ENCODE peak calls at places on chromosomes 1 and 21, in nine cellular contexts. F is stimulated activated CD8-positive, alpha-beta memory T cell treated with anti-CD3 and anti-CD28 coated beads, Interleukin-2, amount 100 ng/mL, for 48 hours; H is foreskin fibroblast; Q is left ventricle myocardium superior; M is G401; O is T follicular helper cell; U is left colon; S is GM04503; A is activated naive CD8-positive, alpha-beta T cell treated with anti-CD3 and anti-CD28 coated beads, Interleukin-2, amount 50 U/mL, for 24 hours. J is an unnamed sample.

GRCh38 chr1:167772436-167772835 is 50.7 kb downstream of the MPZL1 start:
- DNase-seq in M (no peak), A (no peak), U (no peak), H (no peak), Q (no peak), F (no peak), O (no peak), S (no peak), J (no peak)

GRCh38 chr21:35423694-35424093 is 374.6 kb upstream of the RUNX1 start:
- DNase-seq in U (no peak), F (no peak), A (no peak), S (peak; percentile 49), Q (no peak), H (peak; percentile 41), M (no peak), O (no peak), J (no peak)

GRCh38 chr1:241356519-241357365 is at the start of gene RGS7:
- DNase-seq in H (peak; percentile 90), A (peak; percentile 5), U (peak; percentile 38), F (peak; percentile 1), M (peak; percentile 83), Q (peak; percentile 47), O (no peak), S (no peak), J (no peak)

GRCh38 chr21:44299458-44300261 is at the start of gene PFKL:
- DNase-seq in S (no peak), A (peak; percentile 77), U (peak; percentile 86), H (peak; percentile 82), Q (peak; percentile 86), F (peak; percentile 57), O (peak; percentile 37), M (peak; percentile 49), J (peak; percentile 31)

GRCh38 chr1:19209439-19209989 is 552 bp downstream of the UBR4 start:
- DNase-seq in A (peak; percentile 79), H (peak; percentile 76), F (peak; percentile 62), Q (no peak), O (no peak), S (no peak), U (peak; percentile 51), M (peak; percentile 19), J (peak; percentile 33)

GRCh38 chr1:103197266-103197665 is 88.9 kb upstream of the COL11A1 start:
- DNase-seq in U (no peak), F (no peak), A (no peak), H (peak; percentile 51), M (peak; percentile 68), Q (no peak), O (no peak), S (no peak), J (no peak)

GRCh38 chr1:35319988-35320713 is 51.6 kb downstream of the ZMYM4 start:
- DNase-seq in S (peak; percentile 44), U (no peak), H (peak; percentile 55), M (peak; percentile 36), O (no peak), A (no peak), F (no peak), Q (peak; percentile 41), J (no peak)

GRCh38 chr1:196400478-196401453 is 207.5 kb downstream of the KCNT2 start:
- DNase-seq in A (no peak), H (peak; percentile 67), M (no peak), S (peak; percentile 70), F (no peak), Q (no peak), U (peak; percentile 4), O (no peak), J (no peak)

GRCh38 chr1:157952601-157953000 is 40.8 kb upstream of the KIRREL1 start:
- DNase-seq in U (peak; percentile 68), F (no peak), O (no peak), Q (no peak), H (no peak), M (no peak), S (no peak), A (no peak), J (no peak)

GRCh38 chr1:38285807-38286530 is 239.4 kb upstream of the POU3F1 start:
- DNase-seq in H (no peak), U (no peak), O (no peak), Q (no peak), M (no peak), A (no peak), F (no peak), S (no peak), J (no peak)

GRCh38 chr1:21220815-21221214 is 44.1 kb upstream of the EIF4G3 start:
- DNase-seq in M (peak; percentile 89), U (no peak), F (no peak), O (no peak), A (no peak), H (peak; percentile 88), S (peak; percentile 43), Q (no peak), J (no peak)

GRCh38 chr1:109773900-109774485 is 10.3 kb upstream of the EPS8L3 start:
- DNase-seq in F (no peak), A (no peak), Q (peak; percentile 19), U (no peak), S (no peak), M (no peak), H (no peak), O (no peak), J (no peak)

GRCh38 chr1:23774174-23774880 is 3.9 kb upstream of the PITHD1 start:
- DNase-seq in H (no peak), O (no peak), M (no peak), A (no peak), Q (no peak), U (no peak), F (no peak), S (no peak), J (no peak)

GRCh38 chr1:197787056-197787455 is 11.8 kb upstream of the DENND1B start:
- DNase-seq in A (no peak), U (no peak), H (peak; percentile 85), S (no peak), O (no peak), Q (no peak), M (no peak), F (no peak), J (no peak)

GRCh38 chr1:119374208-119374877 is 5.8 kb downstream of the HAO2 start:
- DNase-seq in M (no peak), U (no peak), Q (no peak), A (no peak), O (no peak), F (no peak), H (no peak), S (no peak), J (no peak)

GRCh38 chr1:181040284-181040865 is 6.6 kb downstream of the MR1 start:
- DNase-seq in S (no peak), O (no peak), A (no peak), H (no peak), F (no peak), M (no peak), U (peak; percentile 56), Q (no peak), J (no peak)

GRCh38 chr1:11320153-11320936 is 47.3 kb downstream of the UBIAD1 start:
- DNase-seq in O (peak; percentile 4), Q (peak; percentile 32), M (peak; percentile 8), H (no peak), A (peak; percentile 60), F (peak; percentile 37), S (no peak), U (peak; percentile 25), J (peak; percentile 19)

GRCh38 chr1:10651793-10652192 is 144.7 kb downstream of the CASZ1 start:
- DNase-seq in A (no peak), O (no peak), U (no peak), M (no peak), H (no peak), F (no peak), Q (no peak), S (no peak), J (no peak)

GRCh38 chr21:14864211-14865021 is 200.4 kb downstream of the NRIP1 start:
- DNase-seq in U (peak; percentile 79), A (peak; percentile 58), F (peak; percentile 15), Q (peak; percentile 78), H (peak; percentile 69), O (no peak), M (peak; percentile 73), S (no peak), J (no peak)

GRCh38 chr1:210770396-210770984 is 363.5 kb downstream of the KCNH1 start:
- DNase-seq in F (no peak), A (no peak), U (no peak), Q (no peak), H (no peak), O (no peak), S (no peak), M (no peak), J (no peak)

GRCh38 chr1:21005840-21006239 is 170.9 kb downstream of the EIF4G3 start:
- DNase-seq in M (no peak), H (no peak), S (no peak), O (no peak), A (no peak), Q (no peak), F (no peak), U (no peak), J (no peak)

GRCh38 chr1:207067695-207068094 is 14.6 kb downstream of the PFKFB2 start:
- DNase-seq in Q (no peak), U (no peak), S (no peak), A (no peak), H (no peak), F (no peak), O (no peak), M (no peak), J (no peak)

GRCh38 chr21:36471254-36471723 is 8.6 kb downstream of the CLDN14 start:
- DNase-seq in F (no peak), U (no peak), A (no peak), H (no peak), O (no peak), S (no peak), M (no peak), Q (no peak), J (no peak)

J was measured in effector CD8-positive, alpha-beta T cell.